ENCODE peak calls at places on chromosomes 7 and 10, in ten cellular contexts. P is fibroblast of the aortic adventitia, A is cardiac muscle cell, U is fibroblast of lung, B is progenitor cell of endocrine pancreas, D is tibial artery, X is stomach, Q is testis, T is PC-9, M is K562. J is an unnamed sample.

GRCh38 chr7:33933611-33934281 is 28.4 kb downstream of the BMPER start:
- DNase-seq in P (peak), U (peak), X (no peak), T (no peak), Q (no peak), A (no peak), D (no peak), M (no peak), B (no peak), J (no peak)

GRCh38 chr10:21517134-21517982 is 8.1 kb downstream of the SKIDA1 start:
- DNase-seq in B (no peak), A (peak), U (peak), X (peak), T (peak), Q (peak), M (peak), D (peak), P (peak), J (no peak)

GRCh38 chr7:144407266-144407931 is 3.9 kb upstream of the NOBOX start:
- DNase-seq in X (peak), Q (no peak), A (no peak), T (peak), U (no peak), D (no peak), M (no peak), P (no peak), B (no peak), J (no peak)

GRCh38 chr10:71159892-71160291 is 52.5 kb upstream of the UNC5B start:
- DNase-seq in T (no peak), Q (no peak), M (no peak), D (peak), X (no peak), P (no peak), B (no peak), U (no peak), A (no peak), J (no peak)

GRCh38 chr10:102225646-102226541 is at the start of gene ELOVL3:
- DNase-seq in M (peak), X (peak), D (peak), U (peak), P (peak), Q (peak), B (peak), A (peak), T (peak), J (peak)

GRCh38 chr10:33157108-33157507 is 177.4 kb downstream of the NRP1 start:
- DNase-seq in P (peak), U (peak), B (no peak), M (no peak), Q (no peak), T (no peak), X (no peak), A (no peak), D (no peak), J (no peak)

GRCh38 chr7:50690541-50691011 is 92.1 kb downstream of the GRB10 start:
- DNase-seq in T (no peak), P (no peak), X (no peak), Q (no peak), B (no peak), U (peak), M (no peak), A (no peak), D (no peak), J (peak)

GRCh38 chr10:30870926-30871325 is 160.7 kb downstream of the ZNF438 start:
- DNase-seq in M (no peak), D (no peak), Q (no peak), X (no peak), B (no peak), U (peak), P (peak), T (no peak), A (no peak), J (no peak)

GRCh38 chr7:151060416-151061234 is 1.2 kb downstream of the SLC4A2 start:
- DNase-seq in D (peak), U (peak), M (peak), A (no peak), Q (peak), B (no peak), T (peak), P (peak), X (peak), J (no peak)

GRCh38 chr10:103353281-103353680 is 2.3 kb upstream of the PCGF6 start:
- DNase-seq in A (no peak), M (no peak), Q (no peak), P (no peak), T (no peak), X (no peak), U (no peak), B (no peak), D (no peak), J (no peak)

GRCh38 chr10:74244097-74244685 is 93.2 kb downstream of the ADK start:
- DNase-seq in U (peak), B (no peak), T (no peak), X (no peak), D (no peak), Q (peak), M (no peak), P (peak), A (peak), J (no peak)

GRCh38 chr10:93514496-93514895 is 18.1 kb downstream of the CEP55 start:
- DNase-seq in Q (no peak), X (no peak), M (no peak), T (no peak), A (no peak), D (no peak), P (no peak), U (no peak), B (no peak), J (no peak)

GRCh38 chr10:61936770-61937169 is 35.3 kb downstream of the ARID5B start:
- DNase-seq in Q (no peak), T (no peak), P (no peak), M (no peak), D (no peak), U (no peak), B (no peak), A (no peak), X (no peak), J (no peak)

GRCh38 chr7:98357751-98358161 is 43.1 kb downstream of the BAIAP2L1 start:
- DNase-seq in Q (peak), M (no peak), X (no peak), T (no peak), U (peak), A (no peak), B (no peak), P (peak), D (no peak), J (no peak)

GRCh38 chr7:87398441-87398840 is 53.0 kb downstream of the CROT start:
- DNase-seq in A (no peak), Q (no peak), X (no peak), D (no peak), T (peak), M (no peak), U (peak), P (peak), B (no peak), J (no peak)

GRCh38 chr7:37452346-37452745 is 3.7 kb upstream of the ELMO1 start:
- DNase-seq in U (no peak), A (no peak), B (no peak), D (no peak), X (no peak), P (no peak), M (no peak), T (no peak), Q (no peak), J (no peak)

GRCh38 chr10:119309423-119309770 is 102.0 kb downstream of the GRK5 start:
- DNase-seq in P (no peak), U (no peak), X (no peak), T (no peak), M (no peak), Q (no peak), D (no peak), B (no peak), A (no peak), J (no peak)

GRCh38 chr10:61841338-61841875 is 60.1 kb upstream of the ARID5B start:
- DNase-seq in X (no peak), M (no peak), D (no peak), A (no peak), Q (no peak), U (no peak), B (no peak), P (no peak), T (no peak), J (no peak)

GRCh38 chr10:110444009-110444347 is 53.7 kb upstream of the DUSP5 start:
- DNase-seq in Q (no peak), U (no peak), M (no peak), T (no peak), B (no peak), X (no peak), A (peak), P (no peak), D (no peak), J (no peak)

GRCh38 chr10:110447886-110448285 is 49.8 kb upstream of the DUSP5 start:
- DNase-seq in B (no peak), D (no peak), P (no peak), U (no peak), M (no peak), X (no peak), Q (no peak), T (no peak), A (no peak), J (no peak)

GRCh38 chr10:110446954-110447608 is 50.6 kb upstream of the DUSP5 start:
- DNase-seq in T (no peak), X (no peak), P (peak), D (peak), M (no peak), Q (no peak), A (no peak), B (no peak), U (peak), J (no peak)

GRCh38 chr10:110446277-110446676 is 51.4 kb upstream of the DUSP5 start:
- DNase-seq in Q (no peak), U (no peak), B (no peak), P (no peak), D (no peak), T (no peak), A (no peak), M (no peak), X (no peak), J (no peak)

GRCh38 chr10:110445871-110446270 is 51.8 kb upstream of the DUSP5 start:
- DNase-seq in A (no peak), Q (no peak), P (no peak), D (peak), X (no peak), M (no peak), U (no peak), B (no peak), T (no peak), J (no peak)
- TF ChIP-seq CTCF in A (no peak), Q (no peak), P (no peak), D (no peak), X (no peak), M (no peak), U (no peak), B (no peak), T (no peak), J (no peak)

DNA sequence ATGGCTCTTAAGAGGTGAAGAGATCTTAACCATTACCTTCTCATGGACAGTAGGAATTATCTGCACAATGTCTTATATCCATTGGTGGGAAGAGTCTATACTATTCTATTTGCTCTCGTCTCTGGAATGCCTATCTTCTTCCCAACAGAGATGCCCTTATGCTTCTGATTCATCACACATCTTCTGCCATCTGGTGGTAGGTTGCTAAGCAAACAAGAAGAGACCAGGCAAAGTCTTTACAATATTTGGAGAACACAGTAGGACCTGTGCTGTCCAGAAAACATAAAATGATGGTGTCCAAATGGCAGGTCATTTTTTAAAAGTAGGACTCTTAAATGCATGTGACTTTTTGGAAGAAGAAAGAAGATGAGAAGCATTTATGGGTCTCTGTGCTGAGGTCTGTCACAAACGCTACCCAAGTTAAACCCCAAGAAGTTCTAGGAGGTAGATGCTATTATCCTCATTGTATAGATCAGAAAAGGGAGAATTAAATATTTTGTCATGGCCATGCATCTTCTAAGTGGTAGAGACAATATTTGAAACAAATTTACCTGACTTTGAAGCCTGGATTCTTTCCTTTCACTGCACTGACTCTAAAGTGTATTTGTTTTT is 67.8 kb upstream of the NXPH1 start:
- DNase-seq in Q (no peak), M (no peak), T (no peak), P (no peak), D (no peak), X (no peak), B (no peak), U (no peak), A (peak), J (no peak)
- TF ChIP-seq CTCF in Q (no peak), M (peak), T (peak), P (no peak), D (no peak), X (no peak), B (peak), U (no peak), A (no peak), J (peak)

GRCh38 chr10:121501796-121502195 is 96.4 kb downstream of the FGFR2 start:
- DNase-seq in M (no peak), P (no peak), U (no peak), X (no peak), D (no peak), A (no peak), T (no peak), B (no peak), Q (no peak), J (no peak)

GRCh38 chr10:121495719-121496118 is 102.5 kb downstream of the FGFR2 start:
- DNase-seq in Q (no peak), U (no peak), A (peak), B (no peak), P (no peak), D (no peak), T (no peak), M (no peak), X (no peak), J (no peak)

GRCh38 chr10:121497513-121497912 is 100.7 kb downstream of the FGFR2 start:
- DNase-seq in Q (no peak), X (no peak), M (no peak), D (no peak), A (no peak), B (no peak), T (no peak), U (no peak), P (no peak), J (no peak)

GRCh38 chr10:121500591-121501341 is 97.5 kb downstream of the FGFR2 start:
- DNase-seq in Q (no peak), P (no peak), B (peak), D (no peak), T (no peak), X (no peak), U (no peak), A (no peak), M (no peak), J (no peak)

GRCh38 chr10:121498071-121498470 is 100.2 kb downstream of the FGFR2 start:
- DNase-seq in M (no peak), U (no peak), X (no peak), B (no peak), P (no peak), D (no peak), T (no peak), A (no peak), Q (no peak), J (no peak)
- TF ChIP-seq CTCF in M (peak), U (no peak), X (no peak), B (no peak), P (no peak), D (no peak), T (no peak), A (no peak), Q (no peak), J (no peak)

DNA sequence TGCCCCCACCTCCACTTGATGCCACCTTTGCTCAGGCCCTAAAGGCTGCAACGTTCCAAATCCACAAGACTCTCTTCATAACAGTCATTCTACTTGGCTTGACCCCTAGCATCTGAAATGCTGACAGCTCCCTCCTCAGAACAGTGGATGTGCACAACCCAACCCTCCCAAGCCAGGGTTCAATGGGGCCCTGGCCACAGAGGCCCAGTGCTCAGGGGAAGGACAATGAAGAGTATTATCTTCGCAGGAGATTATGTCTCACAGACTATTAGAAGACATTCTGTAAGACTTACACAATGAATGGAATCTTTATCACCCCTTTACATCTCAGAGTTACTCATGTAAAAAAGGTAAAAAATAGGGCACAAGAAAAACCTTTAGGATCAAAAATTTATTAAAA is 20.4 kb downstream of the ERCC6 start:
- DNase-seq in U (no peak), T (no peak), M (no peak), D (no peak), X (no peak), A (no peak), P (no peak), Q (no peak), B (no peak), J (no peak)
- TF ChIP-seq CTCF in U (no peak), T (no peak), M (no peak), D (no peak), X (no peak), A (no peak), P (no peak), Q (no peak), B (no peak), J (no peak)

DNA sequence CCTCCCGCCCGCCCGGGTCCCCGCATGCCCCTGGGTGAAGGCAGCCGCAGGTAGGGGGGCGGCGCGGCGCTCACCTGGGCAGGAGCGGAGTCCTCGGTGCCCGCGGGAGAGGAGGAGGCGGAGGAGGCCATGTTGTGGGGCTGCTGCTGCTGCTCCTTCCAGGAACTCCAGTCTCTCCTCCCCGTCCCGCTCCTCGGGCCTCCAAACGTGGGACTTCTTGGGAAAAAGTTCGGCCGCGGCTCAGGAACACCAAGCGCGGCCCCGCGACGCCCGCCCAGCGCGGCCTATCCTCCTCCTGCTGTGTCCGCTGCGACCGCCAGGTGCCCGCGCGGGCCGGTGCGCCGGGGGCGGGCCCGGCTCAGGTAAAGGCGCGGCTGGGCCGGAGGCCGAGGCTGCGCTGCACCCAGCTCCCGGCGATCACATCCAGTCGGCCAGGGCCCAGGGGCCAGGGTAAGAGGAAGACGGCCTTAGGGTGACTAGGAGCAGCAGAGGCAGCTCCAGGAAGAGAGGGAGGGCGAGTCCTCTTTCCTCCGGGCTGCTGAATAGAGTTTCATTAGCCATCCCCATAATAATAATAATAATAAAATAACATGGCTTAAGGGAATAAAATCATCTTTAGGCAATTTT is 45.0 kb upstream of the CDK1 start:
- DNase-seq in T (peak), A (peak), D (no peak), M (peak), X (peak), Q (peak), P (peak), U (peak), B (peak), J (peak)
- TF ChIP-seq CTCF in T (peak), A (no peak), D (peak), M (no peak), X (no peak), Q (peak), P (no peak), U (no peak), B (peak), J (peak)

GRCh38 chr7:142939226-142939910 is at the start of gene LLCFC1:
- DNase-seq in D (no peak), B (no peak), U (no peak), X (peak), P (no peak), T (peak), A (peak), M (peak), Q (no peak), J (no peak)
- TF ChIP-seq CTCF in D (no peak), B (peak), U (no peak), X (peak), P (no peak), T (peak), A (no peak), M (peak), Q (no peak), J (peak)

DNA sequence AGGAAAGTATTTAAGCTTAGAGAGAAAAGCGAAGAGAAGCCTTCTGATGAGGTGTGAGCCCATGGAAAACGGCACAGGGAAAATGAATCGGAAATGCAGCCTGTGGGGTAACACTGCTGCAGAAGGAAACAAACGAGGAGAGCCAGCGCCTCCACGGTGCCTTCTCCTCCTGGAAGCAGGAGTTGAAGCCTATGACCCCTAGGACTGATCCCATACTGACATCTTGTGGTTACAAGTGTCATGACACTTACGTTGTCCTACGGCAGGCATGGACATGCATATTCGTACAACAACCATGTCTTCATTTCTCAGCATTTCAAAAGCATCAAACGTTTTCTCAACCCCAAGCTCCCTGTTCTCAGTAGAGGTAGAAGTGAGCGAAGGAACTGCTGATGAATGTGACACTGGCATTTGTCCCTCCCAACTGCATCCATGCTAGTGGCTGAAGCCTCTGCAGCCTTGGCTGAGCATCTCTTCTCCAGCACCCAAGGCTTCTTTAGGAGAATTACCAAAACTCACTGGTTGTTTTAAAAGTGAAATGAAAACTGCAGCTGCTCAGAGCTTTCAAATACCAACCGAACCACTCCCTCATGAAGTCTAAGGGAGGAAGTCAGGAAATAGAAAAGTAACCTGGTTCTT is 160.2 kb downstream of the JAZF1 start:
- DNase-seq in A (peak), Q (peak), M (peak), X (peak), U (peak), D (peak), T (peak), P (peak), B (peak), J (peak)
- TF ChIP-seq CTCF in A (peak), Q (peak), M (peak), X (peak), U (peak), D (peak), T (peak), P (peak), B (peak), J (peak)

GRCh38 chr10:78408671-78409472 is 375.2 kb downstream of the RPS24 start:
- DNase-seq in P (peak), U (peak), D (peak), Q (peak), A (peak), T (peak), B (no peak), M (no peak), X (peak), J (no peak)
- TF ChIP-seq CTCF in P (no peak), U (no peak), D (no peak), Q (no peak), A (no peak), T (no peak), B (no peak), M (peak), X (no peak), J (no peak)

J was measured in neural crest cell.